ENCODE peak calls at places on chromosomes 16 and 17, in six cellular contexts. H, C, E, I, L and N are unnamed samples.

GRCh38 chr16:28923231-28923587 is 1.8 kb downstream of the RABEP2 start:
- DNase-seq in H (no peak), C (no peak), E (no peak), I (no peak), L (no peak), N (no peak)

GRCh38 chr16:66335704-66336329 is 30.7 kb upstream of the CDH5 start:
- DNase-seq in H (no peak), C (no peak), E (no peak), I (peak), L (no peak), N (no peak)

GRCh38 chr16:58128181-58128631 is 975 bp downstream of the CFAP20 start:
- DNase-seq in H (no peak), C (no peak), E (no peak), I (no peak), L (no peak), N (no peak)

GRCh38 chr16:89360760-89361435 is 129.5 kb downstream of the ANKRD11 start:
- DNase-seq in H (peak), C (peak), E (no peak), I (no peak), L (no peak), N (no peak)

GRCh38 chr17:74524751-74525725 is 6.2 kb downstream of the CD300LB start:
- DNase-seq in H (peak), C (no peak), E (no peak), I (no peak), L (no peak), N (peak)

GRCh38 chr16:66970775-66971725 is 10.0 kb downstream of the CES3 start:
- DNase-seq in H (no peak), C (peak), E (peak), I (no peak), L (no peak), N (no peak)

GRCh38 chr17:1647802-1648581 is 1.7 kb downstream of the RILP start:
- DNase-seq in H (no peak), C (peak), E (peak), I (peak), L (peak), N (no peak)

GRCh38 chr17:27954521-27955495 is 61.6 kb upstream of the LYRM9 start:
- DNase-seq in H (no peak), C (no peak), E (no peak), I (no peak), L (no peak), N (no peak)

GRCh38 chr17:76452102-76452645 is 778 bp downstream of the UBE2O start:
- DNase-seq in H (no peak), C (peak), E (no peak), I (no peak), L (no peak), N (no peak)

GRCh38 chr16:30604316-30604947 is 5.8 kb downstream of the ZNF689 start:
- DNase-seq in H (no peak), C (no peak), E (no peak), I (no peak), L (no peak), N (no peak)

GRCh38 chr17:79781012-79781665 is 3.2 kb downstream of the CBX2 start:
- DNase-seq in H (no peak), C (no peak), E (no peak), I (no peak), L (no peak), N (no peak)

GRCh38 chr16:19700319-19700781 is 17.7 kb downstream of the KNOP1 start:
- DNase-seq in H (no peak), C (peak), E (peak), I (no peak), L (no peak), N (no peak)

GRCh38 chr16:50662306-50662940 is 18.7 kb downstream of the SNX20 start:
- DNase-seq in H (no peak), C (no peak), E (no peak), I (no peak), L (no peak), N (no peak)

GRCh38 chr17:50864747-50865059 is 1.5 kb downstream of the TOB1 start:
- DNase-seq in H (no peak), C (no peak), E (no peak), I (no peak), L (no peak), N (no peak)

GRCh38 chr16:17301593-17302135 is 169.1 kb downstream of the XYLT1 start:
- DNase-seq in H (peak), C (peak), E (no peak), I (no peak), L (no peak), N (no peak)

GRCh38 chr16:17302213-17302612 is 168.5 kb downstream of the XYLT1 start:
- DNase-seq in H (peak), C (no peak), E (no peak), I (no peak), L (no peak), N (no peak)

GRCh38 chr16:17304124-17304813 is 166.5 kb downstream of the XYLT1 start:
- DNase-seq in H (no peak), C (peak), E (no peak), I (no peak), L (no peak), N (no peak)

GRCh38 chr16:17302620-17303019 is 168.1 kb downstream of the XYLT1 start:
- DNase-seq in H (no peak), C (no peak), E (no peak), I (no peak), L (no peak), N (no peak)

DNA sequence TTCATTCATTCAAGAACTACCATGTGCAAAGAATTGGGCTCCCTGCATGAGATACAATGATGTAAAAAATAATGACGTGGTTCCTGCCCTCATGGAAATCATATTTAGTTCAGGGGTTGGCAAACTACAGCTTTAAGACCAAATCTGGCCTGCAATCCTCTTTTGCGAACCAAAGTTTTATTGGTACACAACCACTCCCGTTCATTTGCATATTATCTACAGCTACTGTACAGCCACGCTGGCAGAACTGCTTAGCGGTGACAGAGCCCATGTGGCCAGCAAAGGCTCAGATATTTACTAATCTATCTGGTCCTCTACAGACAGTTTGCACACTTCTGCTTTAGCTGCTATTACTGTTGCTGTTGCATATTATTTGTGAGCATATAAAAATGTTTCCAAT is 167.7 kb downstream of the XYLT1 start:
- DNase-seq in H (peak), C (no peak), E (no peak), I (no peak), L (no peak), N (no peak)
- TF ChIP-seq POLR2A in H (no peak), C (no peak), E (no peak), I (no peak), L (no peak), N (no peak)

GRCh38 chr17:3765981-3766380 is 35.0 kb downstream of the ITGAE start:
- DNase-seq in H (no peak), C (no peak), E (no peak), I (no peak), L (no peak), N (no peak)
- TF ChIP-seq POLR2A in H (no peak), C (no peak), E (no peak), I (no peak), L (no peak), N (no peak)

GRCh38 chr17:48552453-48553189 is 7.7 kb upstream of the HOXB2 start:
- DNase-seq in H (no peak), C (no peak), E (no peak), I (no peak), L (no peak), N (no peak)
- TF ChIP-seq POLR2A in H (no peak), C (no peak), E (no peak), I (no peak), L (no peak), N (no peak)

GRCh38 chr17:67246398-67246647 is 1.3 kb upstream of the HELZ start:
- DNase-seq in H (no peak), C (no peak), E (no peak), I (no peak), L (no peak), N (no peak)

GRCh38 chr17:67246648-67247415 is 1.8 kb upstream of the HELZ start:
- DNase-seq in H (peak), C (peak), E (peak), I (no peak), L (peak), N (no peak)

GRCh38 chr17:67244621-67245072 is 349 bp downstream of the HELZ start:
- DNase-seq in H (no peak), C (no peak), E (no peak), I (no peak), L (no peak), N (no peak)

GRCh38 chr17:67245694-67246397 is 850 bp upstream of the HELZ start:
- DNase-seq in H (no peak), C (peak), E (peak), I (no peak), L (no peak), N (no peak)

GRCh38 chr17:67245073-67245693 is at the start of gene HELZ:
- DNase-seq in H (peak), C (peak), E (peak), I (peak), L (peak), N (peak)
- TF ChIP-seq POLR2A in H (no peak), C (no peak), E (peak), I (no peak), L (peak), N (no peak)

GRCh38 chr17:16217002-16217635 is at the start of gene PIGL:
- DNase-seq in H (peak), C (peak), E (peak), I (peak), L (peak), N (peak)
- TF ChIP-seq POLR2A in H (peak), C (no peak), E (peak), I (no peak), L (peak), N (no peak)

GRCh38 chr16:2233872-2234812 is 2.1 kb upstream of the DNASE1L2 start:
- DNase-seq in H (no peak), C (no peak), E (no peak), I (no peak), L (no peak), N (no peak)
- TF ChIP-seq POLR2A in H (no peak), C (no peak), E (peak), I (no peak), L (no peak), N (no peak)

DNA sequence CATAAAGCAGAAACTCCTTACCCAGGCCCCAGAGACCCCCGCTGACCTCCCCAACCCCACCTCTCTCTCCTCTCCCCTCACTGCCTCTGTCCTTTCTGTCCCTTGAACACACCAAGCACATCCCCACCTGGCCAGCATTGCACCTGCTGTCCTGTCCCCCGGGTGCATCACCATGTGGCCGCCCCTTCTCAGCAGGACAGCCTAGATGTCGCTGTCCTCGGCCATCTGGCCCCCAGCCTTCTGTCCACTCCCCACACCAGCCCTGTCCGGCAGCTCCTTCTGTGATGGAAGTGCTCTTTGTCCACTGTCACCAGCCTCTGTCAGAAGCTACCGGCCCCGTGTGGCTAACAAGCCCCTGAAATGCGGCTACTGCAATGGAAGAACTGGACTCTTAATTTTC is 12.3 kb upstream of the MPRIP start:
- DNase-seq in H (no peak), C (no peak), E (no peak), I (peak), L (no peak), N (no peak)
- TF ChIP-seq POLR2A in H (no peak), C (no peak), E (no peak), I (no peak), L (no peak), N (no peak)

GRCh38 chr16:23917621-23918020 is 81.8 kb downstream of the PRKCB start:
- DNase-seq in H (no peak), C (no peak), E (no peak), I (no peak), L (no peak), N (no peak)
- TF ChIP-seq POLR2A in H (no peak), C (no peak), E (no peak), I (no peak), L (no peak), N (no peak)